ENCODE peak calls at places on chromosomes 16 and 17, in four cellular contexts. T, R, M and F are unnamed samples.

GRCh38 chr17:68355093-68355492 is 63.8 kb downstream of the ARSG start:
- DNase-seq in T (no peak), R (no peak), M (no peak), F (no peak)

GRCh38 chr16:22373662-22374310 is 633 bp downstream of the CDR2 start:
- DNase-seq in T (peak; percentile 11), R (peak; percentile 15), M (no peak), F (no peak)

GRCh38 chr17:77504652-77505459 is 364.1 kb downstream of the SEC14L1 start:
- DNase-seq in T (no peak), R (no peak), M (no peak), F (no peak)

GRCh38 chr17:7956208-7956965 is 24.4 kb downstream of the CNTROB start:
- DNase-seq in T (no peak), R (no peak), M (no peak), F (no peak)

GRCh38 chr16:84312783-84313382 is 18.2 kb downstream of the WFDC1 start:
- DNase-seq in T (no peak), R (peak; percentile 58), M (no peak), F (no peak)

GRCh38 chr17:19447085-19447583 is 36.1 kb downstream of the RNF112 start:
- DNase-seq in T (peak; percentile 59), R (peak; percentile 75), M (peak; percentile 67), F (peak; percentile 27)

GRCh38 chr17:40130352-40131042 is 8.7 kb downstream of the MSL1 start:
- DNase-seq in T (no peak), R (no peak), M (no peak), F (no peak)

GRCh38 chr17:77492446-77493237 is 351.9 kb downstream of the SEC14L1 start:
- DNase-seq in T (no peak), R (no peak), M (no peak), F (no peak)

GRCh38 chr16:77974883-77975282 is 47.5 kb upstream of the CLEC3A start:
- DNase-seq in T (no peak), R (no peak), M (no peak), F (peak; percentile 11)

GRCh38 chr17:54172654-54173316 is 350.1 kb downstream of the KIF2B start:
- DNase-seq in T (no peak), R (peak; percentile 35), M (no peak), F (peak; percentile 5)

GRCh38 chr16:1156111-1156982 is 3.4 kb downstream of the CACNA1H start:
- DNase-seq in T (no peak), R (no peak), M (no peak), F (no peak)

GRCh38 chr17:63911041-63911635 is at the start of gene CSHL1:
- DNase-seq in T (no peak), R (no peak), M (no peak), F (no peak)

GRCh38 chr16:4370570-4371480 is 823 bp upstream of the VASN start:
- DNase-seq in T (no peak), R (no peak), M (no peak), F (no peak)

GRCh38 chr16:19804538-19805323 is 79.9 kb downstream of the GPRC5B start:
- DNase-seq in T (no peak), R (peak; percentile 82), M (no peak), F (peak; percentile 68)

GRCh38 chr16:11087691-11088431 is 143.5 kb downstream of the CLEC16A start:
- DNase-seq in T (no peak), R (no peak), M (no peak), F (peak; percentile 90)

GRCh38 chr17:56222255-56222654 is 69.0 kb downstream of the ANKFN1 start:
- DNase-seq in T (no peak), R (no peak), M (no peak), F (peak; percentile 23)

GRCh38 chr16:54067317-54068065 is 219.1 kb downstream of the IRX3 start:
- DNase-seq in T (no peak), R (no peak), M (no peak), F (no peak)

GRCh38 chr17:59764292-59764741 is 56.9 kb downstream of the VMP1 start:
- DNase-seq in T (no peak), R (no peak), M (no peak), F (no peak)

GRCh38 chr17:76032780-76033108 is 5.6 kb upstream of the EVPL start:
- DNase-seq in T (no peak), R (no peak), M (no peak), F (no peak)